ENCODE peak calls at places on chromosomes 13 and 19, in four cellular contexts. W is HCT116, X is K562, B is endothelial cell of umbilical vein. M is an unnamed sample.

GRCh38 chr19:6720369-6721112 is at the start of gene C3:
- DNase-seq in W (no peak), X (peak), B (no peak), M (no peak)

GRCh38 chr13:64925727-64926126 is 2304.4 kb downstream of the PCDH9 start:
- DNase-seq in W (no peak), X (no peak), B (no peak), M (no peak)

GRCh38 chr13:36030670-36031331 is 100.4 kb downstream of the DCLK1 start:
- DNase-seq in W (no peak), X (no peak), B (peak), M (peak)

GRCh38 chr19:1864480-1865171 is 1.2 kb upstream of the KLF16 start:
- DNase-seq in W (no peak), X (peak), B (peak), M (no peak)

GRCh38 chr19:4730740-4731171 is 7.1 kb upstream of the DPP9 start:
- DNase-seq in W (peak), X (peak), B (peak), M (no peak)

GRCh38 chr13:99335087-99335486 is 27.9 kb upstream of the GPR183 start:
- DNase-seq in W (no peak), X (no peak), B (no peak), M (no peak)

GRCh38 chr13:113952151-113952982 is 21.5 kb downstream of the C13orf46 start:
- DNase-seq in W (no peak), X (no peak), B (no peak), M (no peak)

GRCh38 chr19:49666120-49666444 is 349 bp downstream of the BCL2L12 start:
- DNase-seq in W (no peak), X (no peak), B (no peak), M (no peak)

GRCh38 chr19:14118165-14119051 is 846 bp upstream of the PRKACA start:
- DNase-seq in W (no peak), X (peak), B (peak), M (no peak)

GRCh38 chr13:93723316-93723715 is 496.7 kb downstream of the GPC6 start:
- DNase-seq in W (no peak), X (no peak), B (no peak), M (no peak)

GRCh38 chr13:111143875-111144540 is 28.9 kb downstream of the ARHGEF7 start:
- DNase-seq in W (no peak), X (no peak), B (no peak), M (no peak)

GRCh38 chr19:35963514-35963913 is 27.3 kb downstream of the LRFN3 start:
- DNase-seq in W (no peak), X (peak), B (peak), M (no peak)

GRCh38 chr19:5713228-5713627 is 6.7 kb downstream of the LONP1 start:
- DNase-seq in W (no peak), X (no peak), B (no peak), M (no peak)

GRCh38 chr19:44847144-44848035 is 1.3 kb downstream of the NECTIN2 start:
- DNase-seq in W (peak), X (peak), B (peak), M (no peak)

GRCh38 chr13:30745917-30746686 is 10.8 kb downstream of the ALOX5AP start:
- DNase-seq in W (no peak), X (no peak), B (peak), M (no peak)

GRCh38 chr19:4318460-4318859 is 14.1 kb downstream of the FSD1 start:
- DNase-seq in W (no peak), X (no peak), B (no peak), M (no peak)

GRCh38 chr13:50319603-50320296 is 304.5 kb downstream of the KCNRG start:
- DNase-seq in W (no peak), X (peak), B (peak), M (no peak)

GRCh38 chr13:82565191-82565590 is 1317.1 kb downstream of the SLITRK1 start:
- DNase-seq in W (no peak), X (peak), B (no peak), M (no peak)

GRCh38 chr13:75771818-75772217 is 135.7 kb downstream of the LMO7 start:
- DNase-seq in W (peak), X (no peak), B (peak), M (no peak)

GRCh38 chr19:34793562-34793961 is 20.5 kb upstream of the ZNF599 start:
- DNase-seq in W (no peak), X (no peak), B (no peak), M (no peak)

GRCh38 chr19:46844067-46844489 is 6.6 kb downstream of the AP2S1 start:
- DNase-seq in W (no peak), X (peak), B (no peak), M (no peak)

GRCh38 chr19:1730157-1730556 is 23.1 kb upstream of the ONECUT3 start:
- DNase-seq in W (no peak), X (no peak), B (no peak), M (no peak)

GRCh38 chr19:45526143-45526542 is 18.9 kb downstream of the VASP start:
- DNase-seq in W (no peak), X (peak), B (peak), M (no peak)

GRCh38 chr13:39263531-39263930 is 225.3 kb downstream of the NHLRC3 start:
- DNase-seq in W (no peak), X (no peak), B (no peak), M (no peak)

GRCh38 chr19:6721773-6722172 is 1.3 kb upstream of the C3 start:
- DNase-seq in W (no peak), X (no peak), B (no peak), M (no peak)

GRCh38 chr19:4108767-4109625 is 14.9 kb downstream of the MAP2K2 start:
- DNase-seq in W (no peak), X (no peak), B (no peak), M (no peak)

GRCh38 chr13:20426766-20427448 is 98.8 kb downstream of the CRYL1 start:
- DNase-seq in W (no peak), X (no peak), B (no peak), M (no peak)

GRCh38 chr19:30444686-30445232 is 72.6 kb downstream of the ZNF536 start:
- DNase-seq in W (no peak), X (no peak), B (no peak), M (no peak)

GRCh38 chr19:18496167-18496979 is 25.5 kb downstream of the ELL start:
- DNase-seq in W (no peak), X (peak), B (no peak), M (no peak)

GRCh38 chr19:18495204-18495911 is 26.5 kb downstream of the ELL start:
- DNase-seq in W (no peak), X (no peak), B (no peak), M (no peak)

GRCh38 chr19:18491995-18492953 is 29.6 kb downstream of the ELL start:
- DNase-seq in W (no peak), X (no peak), B (no peak), M (no peak)

GRCh38 chr19:18494267-18494607 is 27.6 kb downstream of the ELL start:
- DNase-seq in W (no peak), X (no peak), B (no peak), M (no peak)

GRCh38 chr19:18493440-18494266 is 28.2 kb downstream of the ELL start:
- DNase-seq in W (no peak), X (no peak), B (no peak), M (no peak)
- TF ChIP-seq POLR2AphosphoS5 in W (no peak), X (no peak), B (no peak), M (no peak)

GRCh38 chr13:40517486-40518311 is 148.7 kb downstream of the FOXO1 start:
- DNase-seq in W (no peak), X (no peak), B (no peak), M (no peak)
- H3K9ac ChIP-seq in W (no peak), X (no peak), B (no peak), M (no peak)

DNA sequence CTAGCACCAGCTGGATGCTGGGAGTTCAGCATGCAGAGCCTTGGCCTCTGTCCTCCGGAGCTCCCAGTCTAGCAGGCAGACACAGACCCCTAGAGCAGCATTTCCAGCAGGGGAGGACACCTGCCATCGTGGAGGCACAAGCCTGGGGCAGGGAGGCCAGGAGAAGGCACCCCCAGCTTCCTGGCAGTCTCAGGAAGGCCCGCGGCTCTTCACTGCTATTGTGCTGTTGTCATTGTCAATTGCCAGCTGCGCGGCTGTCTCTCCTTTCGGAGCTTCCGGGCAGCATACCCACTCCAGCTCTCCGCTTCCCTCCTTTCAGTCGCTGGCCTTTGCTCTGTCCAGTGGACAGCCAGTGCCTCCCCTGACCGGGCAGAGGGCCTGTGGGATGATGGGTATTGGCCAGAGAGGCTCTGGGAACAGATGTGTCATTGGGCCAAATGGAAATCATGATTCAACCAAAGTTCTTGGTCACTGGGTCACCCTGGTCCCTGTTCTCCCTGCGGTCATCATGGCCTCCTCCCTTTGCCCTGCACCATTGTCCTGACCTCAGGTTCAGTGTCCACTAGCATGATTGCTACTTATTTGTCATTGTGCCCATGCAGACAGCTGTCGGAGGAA is 93.0 kb downstream of the SLC7A1 start:
- DNase-seq in W (no peak), X (no peak), B (no peak), M (no peak)
- TF ChIP-seq EZH2 in W (no peak), X (no peak), B (no peak), M (no peak)

DNA sequence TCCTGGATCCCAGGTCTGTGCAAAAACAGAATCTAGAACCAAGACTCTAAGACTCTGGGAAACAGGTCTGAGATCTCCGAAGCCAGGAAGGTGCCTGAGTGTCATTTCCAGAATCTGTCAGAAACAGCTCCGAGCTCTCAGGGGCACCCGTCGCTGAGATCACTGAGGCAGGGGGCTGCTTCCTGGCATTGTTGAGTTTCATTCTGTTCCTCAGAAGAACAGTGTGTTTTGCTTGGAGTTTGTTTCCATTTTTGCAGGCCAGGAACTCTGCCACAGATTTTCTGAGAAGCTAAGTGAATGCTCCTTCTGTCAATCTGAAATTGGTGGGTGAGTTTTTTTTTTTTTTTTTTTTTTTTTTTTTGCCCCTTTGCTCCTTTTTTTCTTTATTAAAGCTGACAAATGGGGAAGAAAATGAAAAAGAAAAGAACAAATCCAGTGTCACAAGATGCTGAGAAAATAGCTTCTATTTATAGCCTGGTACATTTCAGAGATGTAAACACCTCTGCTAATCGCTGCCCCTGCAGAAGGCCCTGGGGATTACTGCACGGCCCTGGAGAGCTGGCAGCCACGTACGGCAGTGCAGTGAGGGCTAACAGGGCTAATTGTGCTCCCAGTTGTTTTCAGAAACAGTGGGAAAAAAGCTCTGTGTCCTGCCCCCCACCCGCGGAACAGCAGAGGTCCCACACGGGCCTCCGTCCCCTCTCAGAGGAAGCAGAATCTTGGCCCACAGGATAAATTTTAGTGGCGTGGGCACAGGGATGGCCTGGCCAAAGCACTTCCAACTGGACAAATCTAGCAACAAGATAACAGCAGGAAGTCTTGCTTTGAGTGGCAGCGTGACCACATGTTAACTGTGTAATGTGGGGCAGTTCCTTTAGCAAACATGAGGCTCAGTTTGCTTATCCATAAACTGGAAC is 237.6 kb upstream of the IRS2 start:
- DNase-seq in W (no peak), X (no peak), B (no peak), M (no peak)
- TF ChIP-seq POLR2AphosphoS5 in W (no peak), X (no peak), B (no peak), M (no peak)

DNA sequence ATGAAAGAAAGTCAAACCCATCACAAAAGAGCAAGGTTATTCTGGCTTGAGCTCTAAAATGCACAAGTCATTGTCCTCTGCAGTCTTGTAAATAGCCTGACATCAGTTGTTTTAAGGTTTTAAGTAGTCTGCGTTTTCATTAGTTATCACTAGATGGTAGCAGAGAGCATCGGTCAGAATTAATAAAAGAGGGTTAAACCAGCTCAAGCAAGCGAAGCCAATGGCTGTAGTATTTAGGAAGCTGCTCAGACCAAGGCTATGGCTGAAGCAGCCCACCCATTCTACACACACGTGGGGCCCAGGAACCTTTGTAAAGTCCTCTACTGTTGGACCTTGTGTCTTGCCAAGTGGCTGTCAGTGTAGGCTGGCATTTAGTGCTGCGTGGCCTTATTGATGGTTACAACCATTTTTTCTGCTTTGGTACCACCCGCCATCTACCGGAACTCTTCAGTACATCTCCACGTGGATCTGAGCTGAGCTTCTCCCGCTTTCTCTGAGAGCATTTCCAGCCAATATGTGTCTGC is 13.3 kb upstream of the ZNF57 start:
- DNase-seq in W (peak), X (peak), B (peak), M (peak)
- H3K9ac ChIP-seq in W (no peak), X (no peak), B (no peak), M (no peak)